ENCODE peak calls at places on chromosomes 5 and 9, in seven cellular contexts. P is lung, H is NCI-H774, G is right atrium auricular region, C is lower leg skin, V is astrocyte of the hippocampus, I is HFFc6. W is an unnamed sample.

GRCh38 chr5:139458580-139459407 is 3.7 kb downstream of the ECSCR start:
- DNase-seq in I (peak), C (no peak), G (no peak), H (no peak), P (no peak), V (peak), W (peak)

GRCh38 chr5:163612358-163613149 is 107.1 kb downstream of the MAT2B start:
- DNase-seq in G (no peak), C (no peak), I (no peak), H (no peak), P (no peak), V (no peak), W (no peak)

GRCh38 chr9:98455957-98456621 is 200.6 kb upstream of the TBC1D2 start:
- DNase-seq in H (no peak), G (no peak), C (peak), I (peak), P (no peak), V (peak), W (peak)

GRCh38 chr5:135239461-135240282 is 159.4 kb downstream of the MACROH2A1 start:
- DNase-seq in I (no peak), H (no peak), C (peak), V (peak), G (peak), P (no peak), W (peak)

GRCh38 chr5:102720954-102721353 is 34.2 kb upstream of the PAM start:
- DNase-seq in V (no peak), P (no peak), G (no peak), H (no peak), C (no peak), I (no peak), W (no peak)

GRCh38 chr9:27430754-27431540 is 93.1 kb upstream of the IFNK start:
- DNase-seq in V (no peak), H (no peak), G (no peak), I (no peak), C (no peak), P (no peak), W (no peak)

GRCh38 chr5:142871056-142871879 is 101.1 kb downstream of the ARHGAP26 start:
- DNase-seq in C (no peak), H (no peak), G (no peak), V (no peak), P (no peak), I (no peak), W (no peak)

GRCh38 chr5:149228610-149229297 is 42.9 kb upstream of the AFAP1L1 start:
- DNase-seq in P (peak), V (peak), G (peak), H (no peak), I (peak), C (no peak), W (peak)

GRCh38 chr5:111389390-111390082 is 122.8 kb downstream of the STARD4 start:
- DNase-seq in G (no peak), V (peak), I (peak), C (no peak), H (no peak), P (no peak), W (peak)

GRCh38 chr5:139820130-139820529 is 24.5 kb downstream of the PSD2 start:
- DNase-seq in H (no peak), G (no peak), I (no peak), P (no peak), C (no peak), V (no peak), W (no peak)

GRCh38 chr9:81074261-81074660 is 615.1 kb downstream of the TLE1 start:
- DNase-seq in G (no peak), V (no peak), H (no peak), P (no peak), C (no peak), I (no peak), W (no peak)

GRCh38 chr9:37251452-37251851 is 131.1 kb downstream of the ZCCHC7 start:
- DNase-seq in V (no peak), G (no peak), C (no peak), I (no peak), P (no peak), H (peak), W (no peak)

GRCh38 chr5:181047921-181048320 is 7.9 kb downstream of the BTNL9 start:
- DNase-seq in P (no peak), V (no peak), G (peak), H (no peak), I (no peak), C (peak), W (no peak)

GRCh38 chr9:87601595-87601994 is 103.9 kb downstream of the DAPK1 start:
- DNase-seq in C (no peak), P (no peak), V (no peak), I (no peak), H (no peak), G (no peak), W (no peak)

GRCh38 chr5:99320461-99320860 is 391.7 kb upstream of the CHD1 start:
- DNase-seq in I (no peak), C (no peak), G (no peak), H (no peak), V (no peak), P (no peak), W (no peak)

GRCh38 chr5:107542831-107543231 is 127.9 kb downstream of the EFNA5 start:
- DNase-seq in P (peak), H (no peak), I (no peak), V (peak), C (peak), G (peak), W (peak)

GRCh38 chr5:62268239-62268638 is 37.8 kb upstream of the KIF2A start:
- DNase-seq in H (peak), P (peak), C (no peak), I (no peak), V (peak), G (no peak), W (no peak)

GRCh38 chr5:110726249-110727024 is at the start of gene TMEM232:
- DNase-seq in I (peak), G (peak), V (peak), H (peak), P (peak), C (no peak), W (peak)

GRCh38 chr9:38437193-38437823 is 13.1 kb upstream of the IGFBPL1 start:
- DNase-seq in I (peak), H (no peak), P (no peak), V (peak), G (peak), C (peak), W (peak)

GRCh38 chr5:148805323-148806290 is 20.8 kb upstream of the ADRB2 start:
- DNase-seq in V (peak), H (no peak), G (no peak), I (no peak), P (no peak), C (no peak), W (no peak)

GRCh38 chr9:38309324-38310195 is 82.9 kb upstream of the ALDH1B1 start:
- DNase-seq in C (no peak), G (no peak), P (no peak), V (peak), I (peak), H (no peak), W (no peak)

GRCh38 chr5:113204525-113205161 is 228.0 kb downstream of the DCP2 start:
- DNase-seq in V (peak), I (no peak), G (peak), P (peak), H (no peak), C (peak), W (no peak)

GRCh38 chr9:87763286-87763685 is 37.4 kb downstream of the CTSL start:
- DNase-seq in P (no peak), V (no peak), C (no peak), G (no peak), H (no peak), I (no peak), W (no peak)